ENCODE peak calls at places on chromosome 14, in ten cellular contexts. B is GM18507; W is HS-5; Z is osteoblast; Q is T-helper 2 cell; X is activated gamma-delta T cell treated with anti-CD3 and anti-CD28 coated beads, Interleukin-2, amount 50 U/mL, for 16 hours; T is psoas muscle; E is heart right ventricle; Y is mesothelial cell of epicardium; F is activated CD4-positive, alpha-beta T cell treated with anti-CD3 and anti-CD28 coated beads for 24 hours. R is an unnamed sample.

GRCh38 chr14:98953544-98954346 is 318.3 kb downstream of the BCL11B start:
- DNase-seq in B (no peak), W (no peak), Z (no peak), Q (no peak), X (no peak), T (peak; percentile 89), E (peak; percentile 31), Y (no peak), F (no peak), R (no peak)

GRCh38 chr14:90599748-90600507 is 203.1 kb downstream of the CALM1 start:
- DNase-seq in B (no peak), W (no peak), Z (no peak), Q (no peak), X (no peak), T (no peak), E (no peak), Y (no peak), F (no peak), R (no peak)

GRCh38 chr14:72525087-72525909 is 368.6 kb downstream of the DPF3 start:
- DNase-seq in B (no peak), W (no peak), Z (no peak), Q (no peak), X (no peak), T (no peak), E (no peak), Y (no peak), F (no peak), R (no peak)

GRCh38 chr14:89899917-89900680 is 54.4 kb downstream of the EFCAB11 start:
- DNase-seq in B (no peak), W (no peak), Z (peak; percentile 84), Q (no peak), X (no peak), T (no peak), E (no peak), Y (no peak), F (no peak), R (no peak)

GRCh38 chr14:68147331-68147730 is 327.8 kb downstream of the RAD51B start:
- DNase-seq in B (no peak), W (no peak), Z (no peak), Q (no peak), X (no peak), T (no peak), E (no peak), Y (no peak), F (no peak), R (no peak)

GRCh38 chr14:96164861-96165490 is 39.7 kb upstream of the BDKRB2 start:
- DNase-seq in B (no peak), W (no peak), Z (no peak), Q (no peak), X (no peak), T (no peak), E (no peak), Y (no peak), F (no peak), R (no peak)

GRCh38 chr14:23544511-23545447 is 6.8 kb downstream of the ZFHX2 start:
- DNase-seq in B (no peak), W (no peak), Z (peak; percentile 58), Q (no peak), X (no peak), T (peak; percentile 43), E (peak; percentile 62), Y (no peak), F (no peak), R (no peak)

GRCh38 chr14:48331421-48331820 is 656.0 kb upstream of the MDGA2 start:
- DNase-seq in B (no peak), W (no peak), Z (no peak), Q (no peak), X (no peak), T (no peak), E (no peak), Y (no peak), F (no peak), R (no peak)

GRCh38 chr14:102731871-102732800 is 45.1 kb upstream of the TRAF3 start:
- DNase-seq in B (no peak), W (no peak), Z (no peak), Q (no peak), X (no peak), T (no peak), E (no peak), Y (no peak), F (no peak), R (no peak)

GRCh38 chr14:25246751-25247150 is 196.8 kb upstream of the STXBP6 start:
- DNase-seq in B (no peak), W (no peak), Z (no peak), Q (no peak), X (no peak), T (no peak), E (no peak), Y (no peak), F (no peak), R (no peak)

GRCh38 chr14:70655110-70655826 is 13.6 kb downstream of the TTC9 start:
- DNase-seq in B (peak; percentile 67), W (no peak), Z (peak; percentile 26), Q (peak; percentile 29), X (peak; percentile 63), T (no peak), E (no peak), Y (no peak), F (peak; percentile 40), R (peak; percentile 50)

GRCh38 chr14:22981090-22982012 is 1.0 kb downstream of the AJUBA start:
- DNase-seq in B (no peak), W (no peak), Z (peak; percentile 74), Q (no peak), X (no peak), T (no peak), E (peak; percentile 25), Y (peak; percentile 24), F (no peak), R (no peak)

GRCh38 chr14:22095845-22096510 is 422.4 kb upstream of the OR4E1 start:
- DNase-seq in B (no peak), W (no peak), Z (no peak), Q (no peak), X (peak; percentile 35), T (no peak), E (no peak), Y (no peak), F (no peak), R (no peak)

GRCh38 chr14:105455086-105455640 is 19.5 kb upstream of the CRIP2 start:
- DNase-seq in B (no peak), W (no peak), Z (no peak), Q (no peak), X (no peak), T (no peak), E (peak; percentile 9), Y (no peak), F (no peak), R (no peak)

GRCh38 chr14:52961060-52961639 is 10.3 kb upstream of the FERMT2 start:
- DNase-seq in B (peak; percentile 32), W (no peak), Z (peak; percentile 43), Q (no peak), X (peak; percentile 30), T (peak; percentile 29), E (peak; percentile 25), Y (no peak), F (no peak), R (peak; percentile 38)

GRCh38 chr14:93456356-93456755 is 25.6 kb downstream of the UNC79 start:
- DNase-seq in B (no peak), W (no peak), Z (no peak), Q (no peak), X (no peak), T (no peak), E (no peak), Y (no peak), F (no peak), R (no peak)

GRCh38 chr14:96627386-96627785 is 125.2 kb downstream of the PAPOLA start:
- DNase-seq in B (no peak), W (no peak), Z (no peak), Q (no peak), X (no peak), T (no peak), E (no peak), Y (no peak), F (no peak), R (no peak)

GRCh38 chr14:53368714-53369191 is 215.6 kb upstream of the DDHD1 start:
- DNase-seq in B (no peak), W (peak; percentile 62), Z (peak; percentile 58), Q (no peak), X (no peak), T (no peak), E (no peak), Y (no peak), F (no peak), R (no peak)

GRCh38 chr14:28766505-28767238 is at the start of gene FOXG1:
- DNase-seq in B (no peak), W (peak; percentile 58), Z (peak; percentile 92), Q (no peak), X (no peak), T (peak; percentile 50), E (no peak), Y (no peak), F (no peak), R (peak; percentile 53)

GRCh38 chr14:96098309-96098998 is 59.3 kb downstream of the C14orf132 start:
- DNase-seq in B (no peak), W (peak; percentile 6), Z (peak; percentile 86), Q (no peak), X (no peak), T (peak; percentile 40), E (no peak), Y (no peak), F (no peak), R (no peak)

GRCh38 chr14:56117765-56118610 is at the start of gene PELI2:
- DNase-seq in B (no peak), W (no peak), Z (peak; percentile 95), Q (peak; percentile 60), X (peak; percentile 69), T (peak; percentile 77), E (peak; percentile 78), Y (peak; percentile 72), F (peak; percentile 44), R (peak; percentile 34)

GRCh38 chr14:36503771-36504741 is 16.0 kb downstream of the NKX2-1 start:
- DNase-seq in B (no peak), W (no peak), Z (peak; percentile 52), Q (no peak), X (no peak), T (no peak), E (no peak), Y (no peak), F (no peak), R (no peak)

GRCh38 chr14:90301580-90302181 is 30.1 kb downstream of the NRDE2 start:
- DNase-seq in B (no peak), W (no peak), Z (peak; percentile 77), Q (no peak), X (no peak), T (no peak), E (no peak), Y (no peak), F (no peak), R (no peak)

GRCh38 chr14:104593241-104593701 is 11.3 kb downstream of the TMEM179 start:
- DNase-seq in B (no peak), W (no peak), Z (peak; percentile 86), Q (no peak), X (no peak), T (peak; percentile 8), E (peak; percentile 13), Y (no peak), F (no peak), R (no peak)

GRCh38 chr14:104974146-104974541 is 4.0 kb downstream of the AHNAK2 start:
- DNase-seq in B (no peak), W (no peak), Z (peak; percentile 58), Q (no peak), X (no peak), T (no peak), E (no peak), Y (peak; percentile 9), F (no peak), R (no peak)

GRCh38 chr14:64689292-64689691 is 14.9 kb upstream of the PLEKHG3 start:
- DNase-seq in B (no peak), W (no peak), Z (no peak), Q (no peak), X (no peak), T (no peak), E (no peak), Y (no peak), F (no peak), R (no peak)

GRCh38 chr14:90639641-90640040 is 176.6 kb downstream of the TTC7B start:
- DNase-seq in B (no peak), W (no peak), Z (no peak), Q (no peak), X (no peak), T (no peak), E (no peak), Y (no peak), F (no peak), R (no peak)

GRCh38 chr14:96478119-96478518 is 24.1 kb upstream of the PAPOLA start:
- DNase-seq in B (no peak), W (no peak), Z (no peak), Q (no peak), X (no peak), T (no peak), E (no peak), Y (no peak), F (no peak), R (no peak)